ENCODE peak calls at places on chromosomes 1 and 21, in five cellular contexts. S, P, C, B and U are unnamed samples.
A peak's percentile ranks its signal among the peaks of the same experiment; 100 is the strongest.

GRCh38 chr1:21060523-21060922 is 116.2 kb downstream of the EIF4G3 start:
- DNase-seq in B (no peak), P (no peak), C (no peak), S (no peak), U (no peak)

GRCh38 chr1:244350027-244350426 is 101.7 kb downstream of the ADSS2 start:
- DNase-seq in B (no peak), P (peak; percentile 64), C (no peak), S (no peak), U (no peak)

GRCh38 chr1:224799083-224799482 is 130.4 kb upstream of the DNAH14 start:
- DNase-seq in B (no peak), C (no peak), P (no peak), S (no peak), U (no peak)

GRCh38 chr1:54499097-54500029 is 48.7 kb upstream of the ACOT11 start:
- DNase-seq in B (no peak), P (no peak), C (peak; percentile 61), S (peak; percentile 74), U (no peak)

GRCh38 chr1:156556354-156556753 is 16.0 kb downstream of the IQGAP3 start:
- DNase-seq in B (no peak), P (no peak), S (no peak), C (no peak), U (no peak)

GRCh38 chr21:42262826-42263225 is 43.9 kb downstream of the ABCG1 start:
- DNase-seq in S (no peak), P (no peak), C (no peak), B (peak; percentile 52), U (peak; percentile 8)

GRCh38 chr1:32685498-32685897 is 17.1 kb downstream of the SYNC start:
- DNase-seq in P (no peak), B (no peak), C (no peak), S (no peak), U (no peak)

GRCh38 chr1:65527211-65527610 is 106.7 kb downstream of the LEPR start:
- DNase-seq in S (no peak), P (no peak), B (no peak), C (peak; percentile 37), U (no peak)

GRCh38 chr1:3314561-3315271 is 139.7 kb upstream of the ARHGEF16 start:
- DNase-seq in P (no peak), S (no peak), C (no peak), B (no peak), U (no peak)

GRCh38 chr1:33163621-33164071 is 18.2 kb downstream of the TRIM62 start:
- DNase-seq in S (peak; percentile 58), C (no peak), B (no peak), P (no peak), U (no peak)

GRCh38 chr1:102318104-102318806 is 321.5 kb upstream of the OLFM3 start:
- DNase-seq in B (no peak), S (no peak), P (no peak), C (no peak), U (no peak)
- TF ChIP-seq KDM1A in B (no peak), S (no peak), P (no peak), C (no peak), U (no peak)

GRCh38 chr1:237282266-237282783 is 240.3 kb downstream of the RYR2 start:
- DNase-seq in C (no peak), S (no peak), B (no peak), P (no peak), U (no peak)

GRCh38 chr1:237279629-237280028 is 237.6 kb downstream of the RYR2 start:
- DNase-seq in C (no peak), S (no peak), P (no peak), B (no peak), U (no peak)

GRCh38 chr1:237281481-237281880 is 239.5 kb downstream of the RYR2 start:
- DNase-seq in C (no peak), P (no peak), S (no peak), B (no peak), U (no peak)
- TF ChIP-seq USF2 in C (no peak), P (no peak), S (no peak), B (no peak), U (no peak)

GRCh38 chr21:9755611-9756010 is 765.8 kb upstream of the TPTE start:
- DNase-seq in B (no peak), C (no peak), S (no peak), P (no peak), U (no peak)

GRCh38 chr21:9753943-9754342 is 767.4 kb upstream of the TPTE start:
- DNase-seq in P (no peak), C (no peak), B (no peak), S (no peak), U (no peak)

GRCh38 chr21:9750341-9751086 is 770.9 kb upstream of the TPTE start:
- DNase-seq in S (no peak), B (no peak), P (no peak), C (no peak), U (no peak)
- TF ChIP-seq KDM1A in S (no peak), B (no peak), P (no peak), C (no peak), U (no peak)

DNA sequence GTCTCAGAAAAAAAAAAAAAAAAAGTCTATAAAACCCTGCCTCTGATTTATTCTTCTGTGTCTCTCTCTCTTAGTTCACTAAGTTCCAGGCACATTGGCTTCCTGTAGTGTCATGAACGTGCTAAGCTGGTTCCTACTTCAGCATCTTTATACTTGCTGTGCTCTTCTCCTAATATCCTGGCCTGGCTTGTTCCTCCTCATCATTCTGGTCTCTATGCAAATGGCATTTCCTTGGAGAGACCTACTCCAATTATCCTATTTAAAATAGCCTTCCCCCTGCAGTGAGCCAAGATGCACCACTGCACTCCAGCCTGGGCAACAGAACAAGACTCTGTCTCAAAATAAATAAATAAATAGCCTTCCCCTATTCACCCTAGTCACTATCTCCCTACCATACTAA is 9.7 kb upstream of the CLCC1 start:
- DNase-seq in P (no peak), C (no peak), B (no peak), S (no peak), U (no peak)
- TF ChIP-seq USF2 in P (no peak), C (no peak), B (no peak), S (no peak), U (no peak)

DNA sequence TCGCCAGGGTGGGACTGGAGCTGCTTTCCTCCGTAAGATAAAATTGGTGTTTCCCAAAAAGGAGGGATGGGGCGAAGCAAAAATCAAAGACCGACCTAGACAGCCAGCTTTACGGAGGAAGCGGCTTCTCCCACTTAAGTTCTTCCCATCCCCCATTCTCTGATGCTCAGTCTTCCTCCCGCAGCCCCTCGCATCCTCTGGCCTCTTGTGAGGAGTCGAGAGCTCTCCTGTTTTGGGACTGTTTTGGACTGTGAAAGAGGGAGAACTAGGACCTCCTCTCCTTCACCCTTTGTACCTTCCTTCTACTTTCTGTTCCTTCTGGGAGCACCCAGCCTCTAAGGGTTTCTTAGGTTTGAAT is 633 bp downstream of the CTTNBP2NL start:
- DNase-seq in B (no peak), S (no peak), C (no peak), P (no peak), U (no peak)
- TF ChIP-seq KDM1A in B (no peak), S (no peak), C (no peak), P (no peak), U (no peak)